ENCODE peak calls at places on chromosomes 1 and 21, in four cellular contexts. J is WTC11, V is H1, G is K562. C is an unnamed sample.

GRCh38 chr1:27634166-27634981 is 611 bp downstream of the FGR start:
- DNase-seq in J (peak), V (no peak), G (no peak), C (peak)

GRCh38 chr1:60132985-60133673 is 59.6 kb upstream of the C1orf87 start:
- DNase-seq in J (no peak), G (no peak), V (no peak), C (peak)

GRCh38 chr1:96596226-96596625 is 125.4 kb upstream of the PTBP2 start:
- DNase-seq in G (peak), V (peak), J (peak), C (peak)

GRCh38 chr1:44616284-44616990 is 57.8 kb downstream of the TMEM53 start:
- DNase-seq in J (no peak), V (no peak), G (peak), C (no peak)

GRCh38 chr1:229003233-229004031 is 267.5 kb upstream of the RAB4A start:
- DNase-seq in V (no peak), J (no peak), G (no peak), C (no peak)

GRCh38 chr1:4853930-4854329 is 199.5 kb downstream of the AJAP1 start:
- DNase-seq in V (no peak), G (no peak), J (no peak), C (no peak)

GRCh38 chr1:111535256-111536191 is 32.1 kb upstream of the ADORA3 start:
- DNase-seq in V (no peak), G (no peak), J (no peak), C (no peak)

GRCh38 chr1:216705686-216706085 is 17.5 kb downstream of the ESRRG start:
- DNase-seq in G (no peak), V (no peak), J (no peak), C (peak)

GRCh38 chr1:64680601-64681000 is 64.3 kb upstream of the RAVER2 start:
- DNase-seq in V (no peak), J (no peak), G (no peak), C (no peak)

GRCh38 chr1:84541679-84542078 is 32.6 kb downstream of the CTBS start:
- DNase-seq in G (no peak), V (no peak), J (no peak), C (peak)

GRCh38 chr1:80533775-80534314 is 1266.9 kb upstream of the ADGRL2 start:
- DNase-seq in J (no peak), V (no peak), G (no peak), C (no peak)

GRCh38 chr1:228288536-228289238 is 80.8 kb downstream of the OBSCN start:
- DNase-seq in V (no peak), J (no peak), G (no peak), C (no peak)

GRCh38 chr1:121443131-121443530 is 258.4 kb downstream of the SRGAP2C start:
- DNase-seq in V (no peak), J (no peak), G (no peak), C (no peak)

GRCh38 chr1:23029337-23029736 is 10.1 kb downstream of the KDM1A start:
- DNase-seq in G (no peak), J (no peak), V (no peak), C (no peak)

GRCh38 chr1:45722809-45723208 is 27.6 kb downstream of the IPP start:
- DNase-seq in G (no peak), V (no peak), J (no peak), C (no peak)

GRCh38 chr1:54798769-54799641 is 2.1 kb downstream of the TTC22 start:
- DNase-seq in V (no peak), G (no peak), J (no peak), C (no peak)

GRCh38 chr1:172394167-172394751 is 26.2 kb upstream of the C1orf105 start:
- DNase-seq in G (no peak), V (no peak), J (no peak), C (no peak)

GRCh38 chr1:155976062-155976912 is 2.1 kb downstream of the ARHGEF2 start:
- DNase-seq in J (peak), G (peak), V (no peak), C (peak)

GRCh38 chr1:105793541-105794146 is 1262.8 kb upstream of the PRMT6 start:
- DNase-seq in G (peak), J (peak), V (no peak), C (peak)

GRCh38 chr1:235199441-235199840 is 38.4 kb upstream of the RBM34 start:
- DNase-seq in G (peak), V (peak), J (peak), C (peak)

GRCh38 chr1:32474954-32475353 is 10.1 kb downstream of the ZBTB8B start:
- DNase-seq in V (no peak), G (no peak), J (no peak), C (no peak)

GRCh38 chr1:1926346-1926811 is 7.3 kb upstream of the TMEM52 start:
- DNase-seq in G (no peak), J (no peak), V (no peak), C (peak)

GRCh38 chr1:183516725-183517124 is 44.4 kb downstream of the SMG7 start:
- DNase-seq in G (no peak), V (no peak), J (no peak), C (no peak)

GRCh38 chr1:230643887-230644286 is 1.6 kb downstream of the COG2 start:
- DNase-seq in V (no peak), J (no peak), G (peak), C (no peak)

GRCh38 chr1:58848818-58849411 is 65.1 kb upstream of the JUN start:
- DNase-seq in V (peak), G (peak), J (no peak), C (peak)

GRCh38 chr1:11335417-11336070 is 62.5 kb downstream of the UBIAD1 start:
- DNase-seq in J (no peak), G (no peak), V (no peak), C (no peak)

DNA sequence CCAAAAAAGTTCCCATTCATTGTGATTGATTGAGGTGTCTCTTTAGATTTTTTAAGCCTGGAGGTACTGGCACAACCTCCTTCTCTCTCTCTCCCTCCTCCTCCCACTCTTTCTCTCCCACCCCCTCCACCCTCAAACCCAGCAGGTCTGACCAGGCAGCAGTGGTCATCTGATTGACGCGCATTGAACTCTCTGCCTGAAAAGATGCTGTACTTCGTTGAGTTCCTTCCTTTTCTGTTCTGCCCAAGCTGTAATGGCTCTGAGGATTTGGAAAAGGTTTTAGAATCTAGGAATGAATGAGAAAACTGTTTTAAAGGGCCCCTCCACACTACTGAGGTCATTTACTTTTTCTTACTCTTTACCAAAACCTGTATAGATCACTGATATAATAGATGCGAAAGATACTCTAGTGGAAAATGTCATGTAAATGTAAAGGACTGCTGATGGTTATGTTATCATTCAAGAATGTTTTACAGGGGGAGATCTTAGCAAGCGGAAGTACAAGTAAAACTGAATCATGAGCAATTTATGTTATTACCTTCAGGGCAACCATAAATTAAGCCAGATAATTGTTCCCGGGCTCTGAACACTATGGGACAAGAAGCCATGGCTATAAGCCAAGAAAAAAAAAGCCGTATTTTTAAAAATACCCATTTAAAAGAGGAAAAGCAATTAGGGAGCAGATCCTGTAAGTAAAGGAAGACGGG is 25.2 kb upstream of the DYRK1A start:
- DNase-seq in J (no peak), V (no peak), G (no peak), C (peak)
- TF ChIP-seq TEAD4 in J (no peak), V (no peak), G (no peak), C (peak)

GRCh38 chr1:246582301-246583055 is 16.2 kb downstream of the CNST start:
- DNase-seq in J (no peak), V (no peak), G (peak), C (no peak)

GRCh38 chr1:246580497-246581047 is 14.3 kb downstream of the CNST start:
- DNase-seq in G (no peak), V (no peak), J (no peak), C (no peak)

GRCh38 chr1:246587032-246587431 is 20.8 kb downstream of the CNST start:
- DNase-seq in J (no peak), G (no peak), V (no peak), C (no peak)

GRCh38 chr1:246583056-246583440 is 16.8 kb downstream of the CNST start:
- DNase-seq in J (no peak), G (no peak), V (no peak), C (no peak)

GRCh38 chr1:246583448-246584185 is 17.4 kb downstream of the CNST start:
- DNase-seq in G (no peak), J (no peak), V (no peak), C (no peak)
- TF ChIP-seq TEAD4 in G (no peak), J (no peak), V (no peak), C (no peak)

DNA sequence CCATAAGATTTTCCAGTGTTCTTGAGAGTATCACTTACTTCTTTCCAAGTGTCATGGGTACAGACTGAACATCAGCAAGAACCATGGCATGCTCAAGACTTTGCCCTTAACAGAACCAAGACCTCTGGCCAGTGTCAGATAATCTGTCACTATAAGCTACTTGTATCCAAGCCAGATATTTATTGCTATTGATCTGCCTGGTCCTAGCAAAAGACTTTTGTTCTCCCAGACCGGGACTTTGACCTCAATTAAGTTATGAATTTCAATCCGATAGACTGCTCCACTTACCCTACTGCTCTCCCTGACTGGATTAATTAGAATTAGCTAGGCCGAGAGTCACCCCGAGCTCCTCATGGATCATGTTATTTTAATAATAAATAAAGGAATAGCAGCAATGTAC is 129.6 kb downstream of the ACBD6 start:
- DNase-seq in V (no peak), J (no peak), G (no peak), C (no peak)
- TF ChIP-seq TEAD4 in V (no peak), J (no peak), G (no peak), C (no peak)

GRCh38 chr1:29230553-29231378 is at the start of gene MECR:
- DNase-seq in G (peak), V (peak), J (peak), C (peak)
- TF ChIP-seq TEAD4 in G (no peak), V (peak), J (no peak), C (no peak)

DNA sequence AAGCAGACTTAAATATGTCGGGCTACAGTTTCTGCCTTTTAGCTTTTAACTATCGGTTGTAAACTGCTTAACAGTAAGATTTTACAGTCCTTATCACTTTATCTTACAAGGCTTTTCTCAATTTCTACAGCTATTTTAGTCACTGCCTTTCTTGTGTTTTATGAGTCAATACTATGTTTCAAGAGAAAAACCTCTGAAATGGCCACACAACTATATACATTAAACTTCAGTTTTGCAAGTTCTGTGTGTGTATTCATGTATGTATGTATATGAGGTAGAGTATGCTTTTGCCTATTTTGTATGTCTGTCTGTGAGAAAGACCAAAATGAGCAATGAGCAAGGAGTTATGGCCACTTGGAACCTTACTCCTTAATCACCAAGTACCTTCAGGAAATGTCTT is 169.8 kb downstream of the SYT2 start:
- DNase-seq in J (no peak), V (no peak), G (no peak), C (no peak)
- TF ChIP-seq TEAD4 in J (no peak), V (no peak), G (no peak), C (no peak)

GRCh38 chr1:215473943-215474342 is 93.2 kb upstream of the KCTD3 start:
- DNase-seq in V (no peak), G (no peak), J (no peak), C (no peak)
- TF ChIP-seq TEAD4 in V (no peak), G (no peak), J (no peak), C (no peak)

GRCh38 chr1:43539726-43540434 is 9.2 kb downstream of the PTPRF start:
- DNase-seq in G (no peak), V (no peak), J (no peak), C (no peak)

GRCh38 chr1:43536864-43537358 is 6.2 kb downstream of the PTPRF start:
- DNase-seq in G (no peak), J (no peak), V (no peak), C (no peak)

GRCh38 chr1:43537423-43538142 is 6.9 kb downstream of the PTPRF start:
- DNase-seq in J (no peak), V (no peak), G (no peak), C (no peak)

GRCh38 chr1:43538969-43539368 is 8.3 kb downstream of the PTPRF start:
- DNase-seq in G (no peak), J (no peak), V (no peak), C (no peak)

GRCh38 chr1:43538143-43538487 is 7.4 kb downstream of the PTPRF start:
- DNase-seq in J (no peak), V (no peak), G (no peak), C (no peak)
- TF ChIP-seq TEAD4 in J (no peak), V (no peak), G (no peak), C (no peak)

DNA sequence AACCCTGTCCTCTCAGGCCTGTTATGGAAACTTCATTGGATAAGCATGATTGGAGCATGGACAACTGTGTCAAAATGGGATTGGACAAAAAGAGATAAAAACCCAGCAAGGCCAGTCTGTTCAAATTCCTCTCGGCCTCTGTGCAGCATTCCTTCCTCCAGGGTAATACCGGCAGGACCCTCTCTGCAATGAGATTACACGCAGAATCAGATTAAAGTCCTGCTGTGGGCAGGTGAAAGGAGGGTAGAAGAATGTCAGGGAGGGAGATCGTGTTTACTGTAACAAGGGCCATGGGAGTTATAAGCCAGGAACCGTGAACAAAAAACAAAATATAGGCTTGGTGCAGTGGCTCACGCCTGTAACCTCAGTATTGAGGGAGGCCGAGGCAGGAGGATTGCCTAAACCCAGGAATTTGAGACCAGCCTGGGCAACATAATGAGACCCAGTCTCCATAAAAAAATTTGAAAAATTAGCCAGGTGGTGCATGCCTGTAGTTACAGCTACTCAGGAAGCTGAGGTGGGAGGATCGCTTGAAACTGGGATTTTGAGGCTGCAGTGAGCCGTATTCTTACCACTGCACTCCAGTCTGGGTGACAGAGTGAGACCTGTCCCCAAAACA is 5.6 kb upstream of the EFHD2 start:
- DNase-seq in V (no peak), J (no peak), G (no peak), C (no peak)
- TF ChIP-seq TEAD4 in V (no peak), J (no peak), G (no peak), C (no peak)

GRCh38 chr1:53554592-53555305 is 95.5 kb downstream of the DMRTB1 start:
- DNase-seq in J (peak), G (no peak), V (no peak), C (peak)

GRCh38 chr1:53557830-53558784 is 98.9 kb downstream of the DMRTB1 start:
- DNase-seq in J (peak), G (no peak), V (no peak), C (peak)

GRCh38 chr1:53557369-53557768 is 98.2 kb downstream of the DMRTB1 start:
- DNase-seq in G (no peak), J (peak), V (no peak), C (peak)

GRCh38 chr1:53558916-53559315 is 99.7 kb downstream of the DMRTB1 start:
- DNase-seq in V (no peak), G (no peak), J (no peak), C (peak)

DNA sequence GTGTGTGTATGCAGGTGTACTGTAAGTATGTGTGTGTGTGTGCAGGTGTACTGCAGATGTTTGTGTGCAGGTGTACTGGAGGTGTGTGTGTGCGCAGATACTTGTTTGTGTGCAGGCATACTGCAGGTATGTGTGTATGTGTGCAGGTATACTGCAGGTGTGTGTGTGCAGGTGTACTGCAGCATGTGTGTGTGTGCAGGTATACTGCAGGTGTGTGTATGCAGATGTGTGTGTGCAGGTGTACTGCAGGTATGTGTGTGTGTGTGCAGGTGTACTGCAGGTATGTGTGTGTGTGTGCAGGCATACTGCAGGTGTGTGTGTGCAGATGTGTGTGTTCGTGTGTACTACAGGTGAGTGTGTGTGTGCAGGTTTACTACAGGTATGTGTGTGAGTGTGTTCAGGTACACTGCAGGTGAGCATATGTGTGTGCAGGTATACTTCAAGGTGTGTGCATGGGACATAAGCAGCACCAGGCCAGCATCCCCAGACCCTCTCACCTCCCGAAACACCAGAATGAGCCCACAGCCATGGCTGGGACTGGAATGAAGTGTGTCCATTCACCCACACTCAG is 97.5 kb downstream of the DMRTB1 start:
- DNase-seq in J (no peak), V (no peak), G (no peak), C (no peak)
- TF ChIP-seq TEAD4 in J (no peak), V (no peak), G (no peak), C (no peak)